ENCODE peak calls at places on chromosome 22, in nine cellular contexts. I is naive thymus-derived CD8-positive, alpha-beta T cell; D is activated CD4-positive, alpha-beta T cell treated with anti-CD3 and anti-CD28 coated beads for 24 hours; Y is ACHN; U is DMS153; H is T-helper 1 cell; J is central memory CD4-positive, alpha-beta T cell; A is lower leg skin; F is head of caudate nucleus. T is an unnamed sample.

GRCh38 chr22:36360011-36360410 is 27.8 kb downstream of the MYH9 start:
- DNase-seq in J (no peak), F (no peak), H (no peak), D (no peak), U (no peak), A (no peak), Y (no peak), I (no peak), T (no peak)

GRCh38 chr22:40703731-40704130 is 24.4 kb downstream of the MCHR1 start:
- DNase-seq in I (no peak), D (no peak), A (no peak), F (no peak), H (no peak), Y (no peak), U (no peak), J (no peak), T (no peak)

GRCh38 chr22:44583076-44583760 is 85.2 kb upstream of the RTL6 start:
- DNase-seq in A (no peak), I (no peak), Y (no peak), J (no peak), F (peak), D (no peak), U (no peak), H (no peak), T (no peak)

GRCh38 chr22:24995649-24996180 is 43.2 kb downstream of the KIAA1671 start:
- DNase-seq in H (no peak), D (no peak), J (no peak), I (no peak), A (no peak), Y (no peak), U (no peak), F (no peak), T (no peak)

GRCh38 chr22:45226681-45227186 is 14.0 kb downstream of the KIAA0930 start:
- DNase-seq in D (no peak), I (no peak), F (peak), H (no peak), J (no peak), Y (no peak), U (peak), A (no peak), T (no peak)

GRCh38 chr22:49483281-49483905 is 344.3 kb downstream of the BRD1 start:
- DNase-seq in Y (no peak), H (no peak), U (no peak), I (no peak), A (no peak), D (no peak), F (no peak), J (no peak), T (no peak)

GRCh38 chr22:37425800-37426531 is 1.3 kb downstream of the ELFN2 start:
- DNase-seq in D (no peak), A (no peak), H (no peak), U (no peak), I (no peak), Y (no peak), J (no peak), F (no peak), T (no peak)

GRCh38 chr22:26524870-26525269 is 12.6 kb upstream of the TFIP11 start:
- DNase-seq in A (no peak), H (no peak), I (no peak), Y (no peak), J (no peak), U (no peak), F (no peak), D (no peak), T (no peak)

GRCh38 chr22:24467340-24467739 is 27.8 kb upstream of the UPB1 start:
- DNase-seq in U (no peak), D (no peak), J (no peak), Y (no peak), A (no peak), F (no peak), H (no peak), I (no peak), T (no peak)

GRCh38 chr22:22422629-22423112 is 85.9 kb downstream of the ZNF280B start:
- DNase-seq in D (peak), H (peak), Y (peak), J (peak), U (peak), F (peak), I (peak), A (no peak), T (peak)

GRCh38 chr22:39634530-39635399 is 64.2 kb downstream of the CACNA1I start:
- DNase-seq in I (no peak), F (peak), J (no peak), H (no peak), U (no peak), A (peak), Y (peak), D (no peak), T (no peak)

GRCh38 chr22:48099251-48099650 is 1336.8 kb downstream of the TBC1D22A start:
- DNase-seq in H (no peak), Y (no peak), F (no peak), I (no peak), D (no peak), J (no peak), U (no peak), A (no peak), T (no peak)

GRCh38 chr22:23163665-23164064 is 16.6 kb upstream of the BCR start:
- DNase-seq in Y (no peak), I (no peak), F (peak), H (no peak), A (peak), U (no peak), D (no peak), J (no peak), T (no peak)